ENCODE peak calls at places on chromosome 17, in six cellular contexts. One of them, this sample, is unnamed.
A peak's percentile ranks its signal among the peaks of the same experiment; 100 is the strongest.

GRCh38 chr17:13030459-13031305 is 12.9 kb upstream of the ELAC2 start:
- DNase-seq in thoracic aorta: no peak
- DNase-seq in aorta: no peak
- DNase-seq in hepatocyte: peak; percentile 74
- DNase-seq in heart right ventricle: peak; percentile 20
- DNase-seq in WERI-Rb-1: peak; percentile 60
- DNase-seq in this sample: no peak

GRCh38 chr17:80106176-80106575 is 4.8 kb downstream of the GAA start:
- DNase-seq in thoracic aorta: no peak
- DNase-seq in aorta: no peak
- DNase-seq in hepatocyte: no peak
- DNase-seq in heart right ventricle: no peak
- DNase-seq in WERI-Rb-1: no peak
- DNase-seq in this sample: no peak

GRCh38 chr17:67415291-67415690 is 38.2 kb downstream of the PITPNC1 start:
- DNase-seq in thoracic aorta: no peak
- DNase-seq in aorta: no peak
- DNase-seq in hepatocyte: no peak
- DNase-seq in heart right ventricle: no peak
- DNase-seq in WERI-Rb-1: no peak
- DNase-seq in this sample: no peak

GRCh38 chr17:37650419-37651003 is 7.3 kb upstream of the DDX52 start:
- DNase-seq in thoracic aorta: no peak
- DNase-seq in aorta: no peak
- DNase-seq in hepatocyte: peak; percentile 61
- DNase-seq in heart right ventricle: peak; percentile 6
- DNase-seq in WERI-Rb-1: peak; percentile 56
- DNase-seq in this sample: no peak

GRCh38 chr17:70808596-70808995 is 639.3 kb downstream of the KCNJ2 start:
- DNase-seq in thoracic aorta: no peak
- DNase-seq in aorta: no peak
- DNase-seq in hepatocyte: peak; percentile 5
- DNase-seq in heart right ventricle: no peak
- DNase-seq in WERI-Rb-1: no peak
- DNase-seq in this sample: no peak

GRCh38 chr17:49976828-49977202 is 7.8 kb downstream of the DLX4 start:
- DNase-seq in thoracic aorta: no peak
- DNase-seq in aorta: no peak
- DNase-seq in hepatocyte: no peak
- DNase-seq in heart right ventricle: no peak
- DNase-seq in WERI-Rb-1: no peak
- DNase-seq in this sample: no peak

GRCh38 chr17:29138184-29138955 is 41.8 kb downstream of the MYO18A start:
- DNase-seq in thoracic aorta: no peak
- DNase-seq in aorta: peak; percentile 42
- DNase-seq in hepatocyte: no peak
- DNase-seq in heart right ventricle: no peak
- DNase-seq in WERI-Rb-1: no peak
- DNase-seq in this sample: no peak

GRCh38 chr17:54277868-54278267 is 455.1 kb downstream of the KIF2B start:
- DNase-seq in thoracic aorta: no peak
- DNase-seq in aorta: no peak
- DNase-seq in hepatocyte: no peak
- DNase-seq in heart right ventricle: no peak
- DNase-seq in WERI-Rb-1: no peak
- DNase-seq in this sample: no peak

GRCh38 chr17:36495076-36495578 is 8.6 kb downstream of the ZNHIT3 start:
- DNase-seq in thoracic aorta: no peak
- DNase-seq in aorta: no peak
- DNase-seq in hepatocyte: no peak
- DNase-seq in heart right ventricle: no peak
- DNase-seq in WERI-Rb-1: peak; percentile 64
- DNase-seq in this sample: no peak

GRCh38 chr17:39225974-39226683 is 384 bp upstream of the STAC2 start:
- DNase-seq in thoracic aorta: peak; percentile 72
- DNase-seq in aorta: peak; percentile 92
- DNase-seq in hepatocyte: peak; percentile 76
- DNase-seq in heart right ventricle: peak; percentile 84
- DNase-seq in WERI-Rb-1: peak; percentile 95
- DNase-seq in this sample: peak; percentile 74

GRCh38 chr17:60630352-60630751 is 30.4 kb downstream of the PPM1D start:
- DNase-seq in thoracic aorta: no peak
- DNase-seq in aorta: peak; percentile 59
- DNase-seq in hepatocyte: no peak
- DNase-seq in heart right ventricle: peak; percentile 27
- DNase-seq in WERI-Rb-1: no peak
- DNase-seq in this sample: peak; percentile 43

GRCh38 chr17:19004601-19005441 is at the start of gene FAM83G:
- DNase-seq in thoracic aorta: peak; percentile 81
- DNase-seq in aorta: peak; percentile 84
- DNase-seq in hepatocyte: peak; percentile 93
- DNase-seq in heart right ventricle: peak; percentile 27
- DNase-seq in WERI-Rb-1: no peak
- DNase-seq in this sample: peak; percentile 58

GRCh38 chr17:10614536-10615155 is 42.5 kb downstream of the MYH3 start:
- DNase-seq in thoracic aorta: no peak
- DNase-seq in aorta: no peak
- DNase-seq in hepatocyte: peak; percentile 77
- DNase-seq in heart right ventricle: peak; percentile 29
- DNase-seq in WERI-Rb-1: peak; percentile 71
- DNase-seq in this sample: no peak

GRCh38 chr17:13562271-13562800 is 39.4 kb downstream of the HS3ST3A1 start:
- DNase-seq in thoracic aorta: no peak
- DNase-seq in aorta: peak; percentile 53
- DNase-seq in hepatocyte: peak; percentile 58
- DNase-seq in heart right ventricle: no peak
- DNase-seq in WERI-Rb-1: no peak
- DNase-seq in this sample: no peak

GRCh38 chr17:41657164-41657754 is 31.4 kb upstream of the EIF1 start:
- DNase-seq in thoracic aorta: no peak
- DNase-seq in aorta: no peak
- DNase-seq in hepatocyte: no peak
- DNase-seq in heart right ventricle: no peak
- DNase-seq in WERI-Rb-1: no peak
- DNase-seq in this sample: no peak

GRCh38 chr17:72430611-72431432 is 310.0 kb downstream of the SOX9 start:
- DNase-seq in thoracic aorta: no peak
- DNase-seq in aorta: no peak
- DNase-seq in hepatocyte: no peak
- DNase-seq in heart right ventricle: no peak
- DNase-seq in WERI-Rb-1: peak; percentile 62
- DNase-seq in this sample: no peak

GRCh38 chr17:2594657-2595085 is 1.2 kb downstream of the PAFAH1B1 start:
- DNase-seq in thoracic aorta: no peak
- DNase-seq in aorta: no peak
- DNase-seq in hepatocyte: no peak
- DNase-seq in heart right ventricle: no peak
- DNase-seq in WERI-Rb-1: no peak
- DNase-seq in this sample: no peak

GRCh38 chr17:42305543-42306384 is 17.5 kb downstream of the STAT5A start:
- DNase-seq in thoracic aorta: no peak
- DNase-seq in aorta: no peak
- DNase-seq in hepatocyte: no peak
- DNase-seq in heart right ventricle: no peak
- DNase-seq in WERI-Rb-1: no peak
- DNase-seq in this sample: no peak

GRCh38 chr17:6706499-6706898 is 6.7 kb downstream of the SLC13A5 start:
- DNase-seq in thoracic aorta: no peak
- DNase-seq in aorta: no peak
- DNase-seq in hepatocyte: no peak
- DNase-seq in heart right ventricle: no peak
- DNase-seq in WERI-Rb-1: no peak
- DNase-seq in this sample: no peak

GRCh38 chr17:62966426-62967110 is 533 bp downstream of the TANC2 start:
- DNase-seq in thoracic aorta: no peak
- DNase-seq in aorta: peak; percentile 58
- DNase-seq in hepatocyte: peak; percentile 28
- DNase-seq in heart right ventricle: peak; percentile 45
- DNase-seq in WERI-Rb-1: peak; percentile 47
- DNase-seq in this sample: peak; percentile 64

GRCh38 chr17:81528651-81529436 is 667 bp downstream of the FSCN2 start:
- DNase-seq in thoracic aorta: no peak
- DNase-seq in aorta: no peak
- DNase-seq in hepatocyte: no peak
- DNase-seq in heart right ventricle: no peak
- DNase-seq in WERI-Rb-1: no peak
- DNase-seq in this sample: no peak
- H3K27me3 ChIP-seq in thoracic aorta: no peaks in the 10 kb centered on the region
- H3K27me3 ChIP-seq in aorta: no peaks in the 10 kb centered on the region
- H3K27me3 ChIP-seq in hepatocyte: no peaks in the 10 kb centered on the region
- H3K27me3 ChIP-seq in heart right ventricle: peaks cover 42% of the 10 kb centered on the region
- H3K27me3 ChIP-seq in WERI-Rb-1: no peaks in the 10 kb centered on the region
- H3K27me3 ChIP-seq in this sample: peaks cover 78% of the 10 kb centered on the region

GRCh38 chr17:17497845-17498520 is 1.8 kb upstream of the RASD1 start:
- DNase-seq in thoracic aorta: no peak
- DNase-seq in aorta: peak; percentile 39
- DNase-seq in hepatocyte: no peak
- DNase-seq in heart right ventricle: no peak
- DNase-seq in WERI-Rb-1: no peak
- DNase-seq in this sample: no peak

GRCh38 chr17:17496189-17497064 is at the start of gene RASD1:
- DNase-seq in thoracic aorta: peak; percentile 61
- DNase-seq in aorta: peak; percentile 93
- DNase-seq in hepatocyte: peak; percentile 96
- DNase-seq in heart right ventricle: peak; percentile 89
- DNase-seq in WERI-Rb-1: peak; percentile 83
- DNase-seq in this sample: peak; percentile 93

GRCh38 chr17:17497065-17497844 is 1.1 kb upstream of the RASD1 start:
- DNase-seq in thoracic aorta: no peak
- DNase-seq in aorta: peak; percentile 33
- DNase-seq in hepatocyte: no peak
- DNase-seq in heart right ventricle: no peak
- DNase-seq in WERI-Rb-1: no peak
- DNase-seq in this sample: no peak

GRCh38 chr17:17499402-17500145 is 3.4 kb upstream of the RASD1 start:
- DNase-seq in thoracic aorta: no peak
- DNase-seq in aorta: peak; percentile 29
- DNase-seq in hepatocyte: no peak
- DNase-seq in heart right ventricle: no peak
- DNase-seq in WERI-Rb-1: no peak
- DNase-seq in this sample: no peak

DNA sequence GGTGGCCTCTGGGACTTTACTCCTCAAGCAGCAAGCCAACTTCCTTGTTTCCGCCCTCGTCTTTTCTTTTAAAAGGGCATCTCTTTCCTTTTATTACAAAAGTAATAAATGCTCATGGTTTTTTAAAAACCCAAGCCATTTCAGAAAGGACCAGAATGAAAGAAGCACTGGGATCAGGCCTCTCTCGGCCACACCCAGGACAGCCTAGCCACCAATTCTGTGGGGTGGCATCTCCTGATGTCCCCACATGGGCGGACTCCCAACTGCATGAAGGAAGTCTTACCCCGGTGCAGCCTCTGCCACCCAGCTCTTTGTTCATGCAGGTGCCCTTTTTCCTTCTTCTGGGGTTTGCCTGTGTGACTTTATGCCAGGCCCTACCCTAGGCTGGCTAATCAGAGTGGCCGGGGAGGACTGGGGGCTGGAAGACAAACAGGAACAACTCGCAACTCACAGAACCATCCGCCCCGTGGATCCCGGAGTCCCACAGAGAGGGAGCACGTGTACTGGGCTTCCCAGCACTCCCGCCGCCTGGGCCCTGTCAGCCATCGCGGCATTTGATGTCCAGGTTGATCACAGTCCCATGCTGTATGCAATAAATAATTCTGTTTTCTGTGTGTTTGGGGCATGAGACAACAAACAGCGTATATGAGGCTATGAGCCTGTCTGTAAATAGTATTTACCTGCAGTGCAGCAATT is 2.6 kb upstream of the RASD1 start:
- DNase-seq in thoracic aorta: no peak
- DNase-seq in aorta: peak; percentile 34
- DNase-seq in hepatocyte: no peak
- DNase-seq in heart right ventricle: no peak
- DNase-seq in WERI-Rb-1: no peak
- DNase-seq in this sample: no peak
- H3K9me3 ChIP-seq in thoracic aorta: no peaks in the 10 kb centered on the region
- H3K9me3 ChIP-seq in aorta: no peaks in the 10 kb centered on the region
- H3K9me3 ChIP-seq in hepatocyte: no peaks in the 10 kb centered on the region
- H3K9me3 ChIP-seq in heart right ventricle: no peaks in the 10 kb centered on the region
- H3K9me3 ChIP-seq in WERI-Rb-1: no peaks in the 10 kb centered on the region
- H3K9me3 ChIP-seq in this sample: no peaks in the 10 kb centered on the region

DNA sequence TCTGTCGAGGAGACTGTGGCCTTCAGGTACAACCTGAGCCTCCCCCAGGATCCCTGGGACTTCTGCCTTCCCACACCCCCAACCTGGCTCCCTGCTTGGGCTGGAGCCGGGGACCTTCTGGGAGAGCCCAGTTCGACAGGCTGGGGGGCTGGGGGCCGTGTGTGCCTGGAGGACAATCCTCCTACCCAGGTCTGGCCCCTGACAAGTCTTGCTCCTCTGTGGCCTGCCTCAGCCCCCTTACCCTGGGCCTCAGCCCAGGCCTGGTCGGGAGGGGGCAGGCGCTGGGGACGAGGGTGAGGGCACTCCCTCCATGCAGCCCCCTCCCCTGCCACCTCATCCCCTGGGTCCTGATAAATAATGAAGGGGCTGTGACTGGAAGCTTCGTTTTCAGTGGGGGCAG is 5.2 kb upstream of the BAHCC1 start:
- DNase-seq in thoracic aorta: no peak
- DNase-seq in aorta: no peak
- DNase-seq in hepatocyte: no peak
- DNase-seq in heart right ventricle: no peak
- DNase-seq in WERI-Rb-1: no peak
- DNase-seq in this sample: no peak
- H3K27me3 ChIP-seq in thoracic aorta: no peaks in the 10 kb centered on the region
- H3K27me3 ChIP-seq in aorta: no peaks in the 10 kb centered on the region
- H3K27me3 ChIP-seq in hepatocyte: no peaks in the 10 kb centered on the region
- H3K27me3 ChIP-seq in heart right ventricle: no peaks in the 10 kb centered on the region
- H3K27me3 ChIP-seq in WERI-Rb-1: peaks cover 60% of the 10 kb centered on the region
- H3K27me3 ChIP-seq in this sample: no peaks in the 10 kb centered on the region

GRCh38 chr17:77704048-77704815 is 254.3 kb upstream of the TNRC6C start:
- DNase-seq in thoracic aorta: no peak
- DNase-seq in aorta: no peak
- DNase-seq in hepatocyte: no peak
- DNase-seq in heart right ventricle: no peak
- DNase-seq in WERI-Rb-1: no peak
- DNase-seq in this sample: no peak
- H3K9me3 ChIP-seq in thoracic aorta: peaks cover 13% of the 10 kb centered on the region
- H3K9me3 ChIP-seq in aorta: peaks cover 8% of the 10 kb centered on the region
- H3K9me3 ChIP-seq in hepatocyte: no peaks in the 10 kb centered on the region
- H3K9me3 ChIP-seq in heart right ventricle: peaks cover 14% of the 10 kb centered on the region
- H3K9me3 ChIP-seq in WERI-Rb-1: peaks cover 37% of the 10 kb centered on the region
- H3K9me3 ChIP-seq in this sample: peaks cover 43% of the 10 kb centered on the region

DNA sequence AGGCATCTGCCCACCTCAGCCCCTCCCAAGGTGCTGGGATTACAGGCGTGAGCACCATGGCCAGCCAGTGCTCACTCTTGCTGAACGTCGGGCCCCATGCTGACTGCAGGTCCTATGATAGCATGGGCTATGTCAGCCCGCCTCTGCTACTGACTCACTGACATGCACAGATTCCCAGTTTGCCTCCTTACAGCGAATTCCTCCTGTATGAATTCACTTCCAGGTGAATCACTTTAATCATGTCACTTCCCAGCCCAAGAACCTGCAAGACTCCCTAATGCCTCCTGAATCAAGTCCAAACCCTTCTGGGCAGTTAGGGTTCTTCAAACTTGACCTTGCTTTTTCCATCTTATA is 16.1 kb upstream of the UBTF start:
- DNase-seq in thoracic aorta: no peak
- DNase-seq in aorta: no peak
- DNase-seq in hepatocyte: no peak
- DNase-seq in heart right ventricle: no peak
- DNase-seq in WERI-Rb-1: no peak
- DNase-seq in this sample: no peak
- H3K27me3 ChIP-seq in thoracic aorta: no peaks in the 10 kb centered on the region
- H3K27me3 ChIP-seq in aorta: no peaks in the 10 kb centered on the region
- H3K27me3 ChIP-seq in hepatocyte: no peaks in the 10 kb centered on the region
- H3K27me3 ChIP-seq in heart right ventricle: no peaks in the 10 kb centered on the region
- H3K27me3 ChIP-seq in WERI-Rb-1: no peaks in the 10 kb centered on the region
- H3K27me3 ChIP-seq in this sample: no peaks in the 10 kb centered on the region